ENCODE peak calls at places on chromosomes 1 and 21, in eight cellular contexts. H, Q, X, T, Z, V, B and E are unnamed samples. For H3K4me1, the result is how much of the 10 kb centered on the place peaks cover.

GRCh38 chr1:2989185-2989584 is 32.1 kb upstream of the ACTRT2 start:
- DNase-seq in H (no peak), Q (no peak), X (no peak), T (no peak), Z (no peak), V (no peak), B (no peak), E (no peak)

GRCh38 chr1:51070640-51071039 is 31.4 kb upstream of the C1orf185 start:
- DNase-seq in H (no peak), Q (no peak), X (no peak), T (no peak), Z (no peak), V (no peak), B (no peak), E (no peak)

GRCh38 chr1:162666006-162666645 is 33.9 kb downstream of the DDR2 start:
- DNase-seq in H (no peak), Q (no peak), X (no peak), T (peak), Z (no peak), V (no peak), B (no peak), E (no peak)

GRCh38 chr1:42815938-42816599 is 853 bp upstream of the ERMAP start:
- DNase-seq in H (no peak), Q (no peak), X (no peak), T (peak), Z (no peak), V (no peak), B (no peak), E (no peak)

GRCh38 chr1:1183221-1183747 is 9.6 kb downstream of the TTLL10 start:
- DNase-seq in H (no peak), Q (no peak), X (no peak), T (no peak), Z (peak), V (peak), B (no peak), E (no peak)

GRCh38 chr1:160291248-160292220 is 6.6 kb upstream of the PEX19 start:
- DNase-seq in H (peak), Q (peak), X (peak), T (peak), Z (peak), V (peak), B (peak), E (peak)

GRCh38 chr1:232111616-232112015 is 485.0 kb downstream of the DISC1 start:
- DNase-seq in H (no peak), Q (no peak), X (no peak), T (no peak), Z (no peak), V (no peak), B (no peak), E (no peak)

GRCh38 chr1:7040969-7041368 is 255.7 kb downstream of the CAMTA1 start:
- DNase-seq in H (no peak), Q (no peak), X (no peak), T (no peak), Z (no peak), V (no peak), B (no peak), E (no peak)

GRCh38 chr1:31562707-31563360 is 13.5 kb upstream of the TINAGL1 start:
- DNase-seq in H (no peak), Q (no peak), X (no peak), T (no peak), Z (no peak), V (no peak), B (no peak), E (no peak)

GRCh38 chr1:223771814-223772770 is 59.8 kb downstream of the CAPN2 start:
- DNase-seq in H (peak), Q (no peak), X (peak), T (peak), Z (peak), V (peak), B (peak), E (peak)

GRCh38 chr1:119646521-119647227 is 1.4 kb downstream of the ZNF697 start:
- DNase-seq in H (no peak), Q (no peak), X (no peak), T (no peak), Z (no peak), V (no peak), B (no peak), E (peak)

GRCh38 chr21:26170471-26171309 is at the start of gene APP:
- DNase-seq in H (peak), Q (peak), X (peak), T (peak), Z (peak), V (peak), B (peak), E (peak)

GRCh38 chr1:221724931-221725605 is 16.8 kb downstream of the DUSP10 start:
- DNase-seq in H (no peak), Q (no peak), X (no peak), T (no peak), Z (peak), V (peak), B (no peak), E (no peak)

GRCh38 chr1:189606795-189607476 is 870.7 kb downstream of the BRINP3 start:
- DNase-seq in H (no peak), Q (no peak), X (no peak), T (no peak), Z (no peak), V (no peak), B (no peak), E (no peak)

GRCh38 chr1:29245876-29246275 is 9.6 kb downstream of the PTPRU start:
- DNase-seq in H (no peak), Q (no peak), X (no peak), T (peak), Z (no peak), V (no peak), B (no peak), E (peak)

GRCh38 chr1:211643324-211644212 is 31.9 kb downstream of the NEK2 start:
- DNase-seq in H (peak), Q (no peak), X (peak), T (no peak), Z (no peak), V (peak), B (peak), E (peak)

GRCh38 chr1:81571946-81572345 is 228.8 kb upstream of the ADGRL2 start:
- DNase-seq in H (no peak), Q (no peak), X (no peak), T (no peak), Z (no peak), V (no peak), B (no peak), E (no peak)

GRCh38 chr1:207393610-207394009 is 60.5 kb upstream of the CR2 start:
- DNase-seq in H (peak), Q (no peak), X (no peak), T (peak), Z (no peak), V (no peak), B (no peak), E (peak)

GRCh38 chr1:17148950-17149608 is 29.8 kb upstream of the PADI2 start:
- DNase-seq in H (no peak), Q (no peak), X (no peak), T (no peak), Z (no peak), V (no peak), B (no peak), E (no peak)

GRCh38 chr1:71834570-71835441 is 447.5 kb downstream of the NEGR1 start:
- DNase-seq in H (peak), Q (no peak), X (peak), T (peak), Z (no peak), V (no peak), B (peak), E (no peak)

GRCh38 chr1:166875734-166876539 is at the start of gene TADA1:
- DNase-seq in H (peak), Q (peak), X (peak), T (peak), Z (peak), V (peak), B (peak), E (peak)

GRCh38 chr1:178539291-178539690 is 26.4 kb downstream of the TEX35 start:
- DNase-seq in H (no peak), Q (no peak), X (no peak), T (no peak), Z (no peak), V (no peak), B (no peak), E (no peak)

GRCh38 chr1:9066945-9067807 is 2.3 kb downstream of the SLC2A5 start:
- DNase-seq in H (peak), Q (no peak), X (peak), T (no peak), Z (peak), V (peak), B (no peak), E (no peak)

DNA sequence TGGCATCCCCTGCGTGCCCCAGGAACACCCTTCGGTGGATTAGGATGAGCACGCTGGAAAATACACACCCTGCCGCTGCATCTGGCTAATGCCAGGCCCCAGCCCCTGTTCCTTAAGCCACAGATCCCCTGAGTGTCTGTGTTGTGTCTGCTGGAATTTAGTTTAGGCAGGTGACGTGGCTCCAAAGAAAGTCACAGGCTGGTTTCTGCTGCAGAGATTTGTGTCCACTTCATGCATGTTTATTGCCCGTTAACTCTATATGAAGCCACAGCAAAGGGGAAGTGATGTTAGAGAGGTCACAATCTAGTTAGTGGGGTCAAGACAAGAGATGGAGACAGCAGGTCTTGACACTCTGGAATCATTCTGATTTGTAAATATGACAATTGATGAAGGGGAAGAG is 120.1 kb upstream of the IRF2BP2 start:
- DNase-seq in H (no peak), Q (no peak), X (no peak), T (no peak), Z (no peak), V (no peak), B (no peak), E (no peak)
- H3K4me1 ChIP-seq in H (under half), Q (under half), X (under half), T (under half), Z (half or more), V (half or more), B (under half), E (under half)

GRCh38 chr1:243968413-243968812 is 82.7 kb upstream of the ZBTB18 start:
- DNase-seq in H (no peak), Q (no peak), X (no peak), T (no peak), Z (no peak), V (no peak), B (peak), E (peak)
- H3K27ac ChIP-seq in H (no peak), Q (no peak), X (no peak), T (peak), Z (no peak), V (no peak), B (no peak), E (peak)

GRCh38 chr1:214707306-214708087 is 104.5 kb downstream of the CENPF start:
- DNase-seq in H (no peak), Q (no peak), X (no peak), T (no peak), Z (no peak), V (no peak), B (no peak), E (no peak)
- H3K4me1 ChIP-seq in H (under half), Q (under half), X (under half), T (under half), Z (under half), V (under half), B (under half), E (under half)

DNA sequence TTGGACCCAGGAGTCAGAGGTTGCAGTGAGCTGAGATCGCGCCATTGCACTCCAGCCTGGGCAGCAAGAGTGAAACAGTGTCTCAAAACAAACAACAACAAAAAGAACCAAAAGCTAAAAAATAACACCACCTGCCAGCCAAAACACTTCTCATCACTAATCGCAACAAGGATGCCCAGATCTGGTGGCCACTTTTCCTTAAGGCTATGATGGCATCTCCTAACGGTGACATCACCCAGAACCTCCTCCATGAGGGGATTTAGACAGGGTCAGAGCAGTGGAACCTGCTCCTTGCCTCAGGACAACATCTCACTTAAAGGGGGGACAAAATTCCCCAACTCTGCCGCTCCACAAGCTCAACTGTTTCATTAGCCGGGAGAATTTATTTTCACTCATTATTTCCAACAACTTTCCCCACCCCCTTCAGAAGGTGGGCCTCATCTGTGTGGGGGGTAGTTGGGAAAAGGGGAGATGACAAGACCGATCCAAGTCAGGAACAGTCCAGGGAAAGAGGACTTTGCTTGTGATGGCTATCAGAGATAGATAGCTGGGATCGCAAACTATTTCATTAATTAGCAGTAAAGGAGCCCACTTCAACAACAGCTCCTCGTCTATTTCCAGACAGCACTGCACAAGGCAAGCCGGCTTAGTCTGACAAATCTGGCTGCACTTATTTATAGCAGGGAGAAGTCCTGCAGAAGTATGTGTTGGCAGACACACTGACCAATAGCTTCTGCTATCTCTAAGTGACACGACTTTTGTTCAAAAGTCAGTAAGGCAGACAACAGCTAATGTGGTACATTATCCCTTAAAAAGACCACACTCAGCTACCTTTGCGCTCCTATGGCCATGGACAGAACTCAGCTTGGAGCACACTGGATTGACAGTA is 2.6 kb downstream of the PABPC4 start:
- DNase-seq in H (no peak), Q (no peak), X (no peak), T (no peak), Z (no peak), V (no peak), B (peak), E (peak)
- H3K27ac ChIP-seq in H (peak), Q (peak), X (peak), T (no peak), Z (peak), V (no peak), B (no peak), E (no peak)

GRCh38 chr1:32761253-32761877 is 55.8 kb downstream of the YARS1 start:
- DNase-seq in H (peak), Q (no peak), X (peak), T (peak), Z (no peak), V (peak), B (no peak), E (no peak)
- H3K4me1 ChIP-seq in H (half or more), Q (under half), X (half or more), T (under half), Z (under half), V (half or more), B (under half), E (half or more)

DNA sequence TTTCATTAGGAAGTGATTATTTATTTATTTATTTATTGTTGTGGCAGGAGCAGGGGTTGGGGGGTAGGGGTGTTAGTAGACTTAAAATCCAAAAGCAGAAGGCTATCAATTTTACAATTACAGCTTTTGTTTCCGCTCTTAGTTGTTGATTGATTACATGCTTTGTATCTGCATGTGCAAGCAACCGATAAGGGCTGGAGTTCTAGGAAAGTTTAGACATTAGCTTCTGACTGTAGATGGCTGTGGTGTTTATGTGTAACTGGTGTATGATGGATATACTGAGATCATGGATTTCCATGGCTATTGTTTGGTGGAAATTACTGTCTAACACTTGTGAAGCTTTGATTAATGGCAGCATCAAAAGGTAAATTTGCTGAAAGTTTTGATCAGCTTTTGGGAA is 2.8 kb downstream of the ST6GALNAC5 start:
- DNase-seq in H (no peak), Q (no peak), X (no peak), T (no peak), Z (no peak), V (no peak), B (no peak), E (no peak)
- H3K27ac ChIP-seq in H (no peak), Q (no peak), X (no peak), T (no peak), Z (no peak), V (no peak), B (no peak), E (no peak)